ENCODE peak calls at places on chromosomes 6 and 20, in four cellular contexts. A is AG04449, T is astrocyte of the spinal cord, M is hepatocyte. L is an unnamed sample.

GRCh38 chr6:15911753-15912504 is 217.0 kb upstream of the MYLIP start:
- DNase-seq in M (no peak), T (no peak), A (no peak), L (no peak)

GRCh38 chr20:23419995-23420901 is 1.0 kb downstream of the NAPB start:
- DNase-seq in T (peak; percentile 62), A (no peak), M (peak; percentile 71), L (no peak)

GRCh38 chr6:134806151-134806550 is 143.8 kb downstream of the ALDH8A1 start:
- DNase-seq in A (no peak), T (no peak), M (no peak), L (no peak)

GRCh38 chr6:40876336-40876735 is 162.7 kb downstream of the UNC5CL start:
- DNase-seq in T (no peak), A (no peak), M (no peak), L (no peak)

GRCh38 chr20:36214684-36215256 is 21.5 kb upstream of the AAR2 start:
- DNase-seq in T (peak; percentile 25), M (peak; percentile 20), A (no peak), L (no peak)

GRCh38 chr6:29653452-29654038 is 3.3 kb upstream of the MOG start:
- DNase-seq in M (peak; percentile 91), A (no peak), T (peak; percentile 79), L (no peak)

GRCh38 chr20:58618694-58619540 is 32.2 kb upstream of the STX16 start:
- DNase-seq in M (no peak), A (peak; percentile 84), T (peak; percentile 94), L (no peak)

GRCh38 chr20:24629668-24630067 is 160.2 kb downstream of the SYNDIG1 start:
- DNase-seq in A (no peak), M (peak; percentile 24), T (no peak), L (no peak)

GRCh38 chr6:90496191-90496590 is 90.7 kb downstream of the MAP3K7 start:
- DNase-seq in T (no peak), A (no peak), M (no peak), L (no peak)

GRCh38 chr20:4014031-4014474 is 1.3 kb downstream of the RNF24 start:
- DNase-seq in T (peak; percentile 85), M (peak; percentile 82), A (peak; percentile 28), L (no peak)

GRCh38 chr6:5378331-5378730 is 117.0 kb downstream of the FARS2 start:
- DNase-seq in T (no peak), A (no peak), M (no peak), L (no peak)

GRCh38 chr20:34713194-34713943 is 9.2 kb downstream of the TP53INP2 start:
- DNase-seq in T (peak; percentile 97), M (peak; percentile 76), A (peak; percentile 99), L (no peak)

GRCh38 chr6:117933471-117933870 is 26.4 kb downstream of the SLC35F1 start:
- DNase-seq in A (no peak), T (no peak), M (no peak), L (no peak)

GRCh38 chr20:10715035-10715434 is 41.2 kb upstream of the JAG1 start:
- DNase-seq in T (peak; percentile 70), A (peak; percentile 19), M (no peak), L (no peak)

GRCh38 chr6:169241688-169242350 is 11.8 kb downstream of the THBS2 start:
- DNase-seq in T (no peak), M (no peak), A (no peak), L (no peak)

GRCh38 chr6:164133095-164133494 is 718.6 kb downstream of the QKI start:
- DNase-seq in M (peak; percentile 38), T (peak; percentile 64), A (no peak), L (no peak)

GRCh38 chr6:143490775-143491174 is 20.7 kb downstream of the FUCA2 start:
- DNase-seq in M (no peak), T (no peak), A (no peak), L (no peak)

GRCh38 chr20:62758226-62758912 is 37.9 kb upstream of the MRGBP start:
- DNase-seq in A (no peak), T (no peak), M (no peak), L (no peak)

GRCh38 chr20:62571667-62572344 is 70.5 kb upstream of the SLCO4A1 start:
- DNase-seq in M (no peak), A (no peak), T (no peak), L (no peak)

GRCh38 chr6:100099189-100100074 is 105.4 kb upstream of the MCHR2 start:
- DNase-seq in A (no peak), M (peak; percentile 39), T (peak; percentile 59), L (no peak)

GRCh38 chr6:145731432-145731831 is 3.9 kb downstream of the EPM2A start:
- DNase-seq in A (no peak), T (no peak), M (no peak), L (no peak)

GRCh38 chr6:105604593-105604905 is 201.7 kb upstream of the PREP start:
- DNase-seq in A (no peak), T (no peak), M (no peak), L (no peak)

GRCh38 chr20:33130553-33130952 is 37.4 kb upstream of the BPIFA2 start:
- DNase-seq in M (no peak), A (peak; percentile 56), T (peak; percentile 9), L (no peak)

GRCh38 chr6:43668151-43669028 is 19.2 kb downstream of the MRPS18A start:
- DNase-seq in T (peak; percentile 32), M (peak; percentile 82), A (no peak), L (no peak)

GRCh38 chr6:29702519-29703103 is 20.6 kb upstream of the HLA-F start:
- DNase-seq in T (peak; percentile 5), M (peak; percentile 66), A (no peak), L (no peak)

GRCh38 chr6:32972353-32973143 is 4.2 kb downstream of the BRD2 start:
- DNase-seq in A (no peak), M (peak; percentile 37), T (no peak), L (no peak)

GRCh38 chr6:17986656-17987575 is 519 bp downstream of the KIF13A start:
- DNase-seq in M (peak; percentile 77), T (peak; percentile 54), A (no peak), L (no peak)

GRCh38 chr6:17984822-17985660 is 2.4 kb downstream of the KIF13A start:
- DNase-seq in T (no peak), A (no peak), M (no peak), L (no peak)

GRCh38 chr6:17988422-17988944 is 1.0 kb upstream of the KIF13A start:
- DNase-seq in T (no peak), A (no peak), M (no peak), L (no peak)

GRCh38 chr6:17985934-17986655 is 1.3 kb downstream of the KIF13A start:
- DNase-seq in A (no peak), M (no peak), T (no peak), L (no peak)

DNA sequence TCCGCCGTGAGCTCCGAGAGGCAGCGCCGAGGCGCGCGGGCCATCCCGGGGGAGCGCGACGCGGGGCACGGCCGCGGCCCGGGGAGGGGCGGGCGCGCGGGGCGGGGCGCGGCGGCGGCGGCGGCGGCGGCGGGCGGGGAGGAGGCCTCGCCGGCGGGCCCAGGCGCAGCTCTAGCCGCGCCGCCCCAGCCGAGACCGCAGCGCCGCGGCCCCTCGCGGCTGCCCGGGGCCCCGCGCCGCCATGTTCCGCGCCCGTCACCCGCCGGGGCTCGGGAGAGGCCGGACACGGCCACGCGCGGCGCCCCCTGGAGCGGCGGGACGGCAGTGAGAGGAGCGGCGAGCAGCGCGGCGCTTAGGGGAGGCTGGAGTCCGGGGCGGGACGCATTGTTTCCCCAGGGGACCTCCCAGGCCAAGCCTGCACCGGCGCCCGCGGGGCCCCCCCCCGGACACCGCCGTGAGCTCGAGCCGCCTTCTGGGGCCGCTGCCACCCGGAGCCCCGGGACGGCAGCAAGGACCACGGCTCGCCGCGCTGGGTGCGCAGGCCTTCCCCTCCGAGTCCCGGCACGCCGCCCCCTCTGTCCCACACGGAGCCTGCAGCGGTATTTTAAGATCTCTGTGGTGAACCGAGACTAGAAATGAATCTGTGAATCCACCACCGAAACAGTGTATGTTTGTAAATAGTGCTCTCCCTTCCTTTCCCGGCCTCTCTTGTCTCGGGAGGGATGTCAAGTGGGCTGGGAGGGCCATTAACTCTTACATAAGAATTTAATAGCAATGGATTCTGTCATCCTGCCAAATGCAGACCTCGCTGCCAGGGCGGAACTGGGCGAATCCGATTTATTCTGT is at the start of gene KIF13A:
- DNase-seq in M (peak; percentile 84), A (no peak), T (peak; percentile 67), L (peak; percentile 62)
- TF ChIP-seq CTCF in M (peak; percentile 15), A (peak; percentile 44), T (no peak), L (no peak)

GRCh38 chr6:109379706-109380105 is 2.6 kb downstream of the CD164 start:
- DNase-seq in T (peak; percentile 22), M (no peak), A (peak; percentile 46), L (no peak)

GRCh38 chr6:109382576-109383437 is 540 bp upstream of the CD164 start:
- DNase-seq in A (peak; percentile 70), T (peak; percentile 97), M (peak; percentile 96), L (peak; percentile 78)

GRCh38 chr6:109381747-109382575 is at the start of gene CD164:
- DNase-seq in T (peak; percentile 95), A (no peak), M (peak; percentile 97), L (peak; percentile 76)

GRCh38 chr6:109381007-109381746 is 1.1 kb downstream of the CD164 start:
- DNase-seq in T (no peak), M (no peak), A (no peak), L (no peak)

GRCh38 chr6:109383438-109383940 is 1.2 kb upstream of the CD164 start:
- DNase-seq in T (no peak), M (no peak), A (no peak), L (no peak)
- TF ChIP-seq CTCF in T (no peak), M (no peak), A (no peak), L (no peak)

GRCh38 chr20:5126512-5127203 is at the start of gene CDS2:
- DNase-seq in T (peak; percentile 99), M (peak; percentile 99), A (peak; percentile 82), L (peak; percentile 99)
- TF ChIP-seq CTCF in T (peak; percentile 59), M (peak; percentile 57), A (peak; percentile 88), L (no peak)

GRCh38 chr20:14617123-14617522 is 279.7 kb upstream of the FLRT3 start:
- DNase-seq in M (peak; percentile 22), T (no peak), A (no peak), L (no peak)

GRCh38 chr20:14619411-14619810 is 282.0 kb upstream of the FLRT3 start:
- DNase-seq in A (no peak), T (no peak), M (no peak), L (no peak)

DNA sequence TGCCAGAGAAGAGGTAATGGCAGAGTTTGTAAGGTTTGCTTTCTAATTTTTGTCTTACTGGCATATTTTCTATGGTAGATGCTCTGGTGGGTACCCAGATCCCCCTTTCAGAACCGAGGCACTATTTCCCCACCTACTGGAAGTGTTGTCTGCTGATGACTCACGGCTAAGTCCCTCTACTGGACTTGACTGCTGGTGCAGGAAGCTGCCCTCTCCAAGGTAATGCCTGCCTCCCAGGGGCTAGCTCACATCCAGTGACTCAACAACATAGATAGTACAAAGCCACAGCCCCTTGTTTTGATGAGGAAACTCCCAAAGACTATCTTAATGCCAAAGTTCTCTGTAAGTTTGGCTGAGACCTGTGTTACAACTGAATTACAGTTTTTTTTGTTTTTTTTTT is 285.4 kb upstream of the FLRT3 start:
- DNase-seq in T (peak; percentile 7), M (peak; percentile 69), A (no peak), L (no peak)
- TF ChIP-seq CTCF in T (peak; percentile 7), M (peak; percentile 30), A (no peak), L (no peak)

GRCh38 chr6:31114970-31115849 is 610 bp downstream of the PSORS1C1 start:
- DNase-seq in M (peak; percentile 53), T (peak; percentile 69), A (no peak), L (no peak)
- TF ChIP-seq CTCF in M (no peak), T (peak; percentile 55), A (peak; percentile 35), L (no peak)

L was measured in omental fat pad.